ENCODE peak calls at places on chromosomes 11 and 22, in five cellular contexts. Q is amygdala, C is Calu3, O is H9, G is ACHN. J is an unnamed sample.

GRCh38 chr11:60155928-60156327 is 27.0 kb downstream of the MS4A6A start:
- DNase-seq in Q (no peak), C (no peak), O (no peak), G (no peak), J (no peak)

GRCh38 chr11:128299132-128299726 is 288.1 kb downstream of the ETS1 start:
- DNase-seq in Q (no peak), C (no peak), O (no peak), G (no peak), J (no peak)

GRCh38 chr22:49691256-49691655 is 136.4 kb downstream of the BRD1 start:
- DNase-seq in Q (no peak), C (no peak), O (peak), G (no peak), J (no peak)

GRCh38 chr11:125924384-125925007 is 20.2 kb downstream of the DDX25 start:
- DNase-seq in Q (no peak), C (no peak), O (no peak), G (no peak), J (no peak)

GRCh38 chr11:126483796-126484195 is 128.3 kb downstream of the ST3GAL4 start:
- DNase-seq in Q (no peak), C (no peak), O (no peak), G (no peak), J (no peak)

GRCh38 chr11:23112987-23113886 is 253.0 kb upstream of the CCDC179 start:
- DNase-seq in Q (no peak), C (peak), O (peak), G (peak), J (peak)

GRCh38 chr11:132604446-132604845 is 927.9 kb downstream of the OPCML start:
- DNase-seq in Q (no peak), C (no peak), O (no peak), G (no peak), J (peak)

GRCh38 chr11:130124096-130124495 is 35.5 kb upstream of the ST14 start:
- DNase-seq in Q (no peak), C (peak), O (no peak), G (peak), J (peak)

GRCh38 chr22:32837142-32837541 is 35.6 kb downstream of the TIMP3 start:
- DNase-seq in Q (no peak), C (no peak), O (no peak), G (no peak), J (no peak)